ENCODE peak calls at places on chromosomes 13 and 19, in five cellular contexts. H is spleen, L is pancreas, P is esophagus squamous epithelium, I is colonic mucosa. D is an unnamed sample.

GRCh38 chr13:50846861-50847475 is 3.5 kb upstream of the DLEU7 start:
- DNase-seq in I (no peak), P (no peak), L (no peak), H (no peak), D (no peak)

GRCh38 chr19:1315470-1316166 is 29.9 kb downstream of the EFNA2 start:
- DNase-seq in I (peak; percentile 73), L (peak; percentile 41), P (no peak), H (peak; percentile 81), D (peak; percentile 63)

GRCh38 chr13:19984430-19985218 is 26.1 kb downstream of the ZMYM2 start:
- DNase-seq in I (no peak), P (no peak), L (no peak), H (no peak), D (no peak)

GRCh38 chr19:8120636-8121480 is 28.5 kb downstream of the FBN3 start:
- DNase-seq in H (no peak), I (no peak), L (no peak), P (no peak), D (no peak)

GRCh38 chr19:33622809-33623511 is 1.2 kb downstream of the CHST8 start:
- DNase-seq in I (no peak), P (no peak), L (no peak), H (no peak), D (no peak)

GRCh38 chr19:14149509-14149994 is 13.2 kb upstream of the ASF1B start:
- DNase-seq in P (no peak), I (peak; percentile 80), L (no peak), H (peak; percentile 87), D (peak; percentile 63)

GRCh38 chr19:15304140-15304705 is 28.1 kb downstream of the BRD4 start:
- DNase-seq in L (no peak), I (no peak), H (no peak), P (no peak), D (no peak)

GRCh38 chr13:97727991-97728390 is 225.5 kb upstream of the IPO5 start:
- DNase-seq in H (no peak), I (no peak), P (no peak), L (no peak), D (no peak)

GRCh38 chr13:37001921-37002250 is 1.3 kb downstream of the EXOSC8 start:
- DNase-seq in L (no peak), P (no peak), H (no peak), I (no peak), D (no peak)

GRCh38 chr19:4929186-4929585 is 19.9 kb downstream of the UHRF1 start:
- DNase-seq in L (no peak), I (no peak), P (no peak), H (no peak), D (peak; percentile 78)

GRCh38 chr19:47615714-47616113 is 6.8 kb downstream of the BICRA start:
- DNase-seq in H (no peak), P (no peak), I (no peak), L (no peak), D (peak; percentile 70)

GRCh38 chr19:37946132-37946531 is 39.1 kb downstream of the SIPA1L3 start:
- DNase-seq in I (no peak), P (no peak), H (peak; percentile 17), L (no peak), D (no peak)

GRCh38 chr13:75869981-75870380 is 233.9 kb downstream of the LMO7 start:
- DNase-seq in P (no peak), H (no peak), I (no peak), L (no peak), D (no peak)

GRCh38 chr19:10408511-10409291 is 5.4 kb upstream of the CDC37 start:
- DNase-seq in I (no peak), L (peak; percentile 60), H (peak; percentile 92), P (no peak), D (no peak)

GRCh38 chr19:10288662-10289166 is 1.0 kb upstream of the ICAM5 start:
- DNase-seq in L (no peak), P (no peak), I (peak; percentile 72), H (no peak), D (no peak)

GRCh38 chr13:44306401-44307192 is 67.0 kb upstream of the SERP2 start:
- DNase-seq in P (no peak), I (peak; percentile 58), L (no peak), H (no peak), D (no peak)

GRCh38 chr13:37074703-37075102 is 15.2 kb upstream of the SUPT20H start:
- DNase-seq in I (no peak), H (no peak), L (no peak), P (no peak), D (no peak)

GRCh38 chr19:31548941-31549340 is 199.7 kb upstream of the TSHZ3 start:
- DNase-seq in H (no peak), P (no peak), L (no peak), I (no peak), D (no peak)

GRCh38 chr13:111458739-111459138 is 138.3 kb downstream of the TEX29 start:
- DNase-seq in I (no peak), P (no peak), H (no peak), L (no peak), D (peak; percentile 13)

GRCh38 chr13:111462221-111462764 is 141.9 kb downstream of the TEX29 start:
- DNase-seq in P (no peak), I (no peak), H (no peak), L (no peak), D (no peak)

GRCh38 chr13:111461445-111462149 is 141.2 kb downstream of the TEX29 start:
- DNase-seq in H (no peak), L (no peak), I (no peak), P (no peak), D (peak; percentile 18)

GRCh38 chr13:111459803-111460547 is 139.5 kb downstream of the TEX29 start:
- DNase-seq in I (no peak), H (no peak), L (no peak), P (no peak), D (no peak)

DNA sequence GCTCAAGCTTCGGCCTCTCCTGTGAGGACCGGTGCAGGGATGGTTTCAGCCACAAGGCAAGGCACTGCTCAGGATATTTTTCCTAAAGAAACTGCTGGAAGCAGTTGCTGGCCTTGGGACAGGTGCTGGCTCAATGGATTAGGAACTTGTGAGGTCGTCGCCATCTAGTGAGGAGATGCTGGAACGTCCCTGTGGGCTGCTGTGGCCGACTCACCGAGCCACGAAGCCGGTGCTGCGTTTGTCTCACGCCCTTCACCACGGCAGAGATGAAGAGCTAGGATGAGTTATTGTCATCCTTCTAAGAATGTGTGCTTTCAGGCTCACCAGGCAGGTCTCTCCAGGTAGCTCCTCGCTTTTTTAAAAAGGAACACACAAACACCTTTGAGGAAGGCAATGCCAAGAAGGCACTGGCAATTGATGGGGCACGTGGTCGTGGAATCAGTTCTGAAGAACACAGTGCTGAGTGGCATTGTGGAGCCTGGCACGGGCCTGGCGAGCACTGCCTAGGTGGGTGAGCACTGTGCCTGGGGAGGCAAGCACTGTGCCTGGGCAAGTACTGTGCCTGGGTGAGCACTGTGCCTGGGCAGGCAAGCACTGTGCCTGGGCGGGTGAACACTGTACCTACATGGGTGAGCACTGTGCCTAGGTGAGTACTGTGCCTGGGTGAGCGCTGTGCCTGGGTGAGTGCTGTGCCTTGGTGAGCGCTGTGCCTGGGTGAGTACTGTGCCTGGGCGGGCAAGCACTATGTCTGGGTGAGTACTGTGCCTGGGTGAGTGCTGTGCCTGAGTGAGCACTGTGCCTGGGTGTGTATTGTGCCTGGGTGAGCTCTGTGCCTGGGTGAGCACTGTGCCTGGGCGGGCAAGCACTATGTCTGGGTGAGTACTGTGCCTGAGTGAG is 140.4 kb downstream of the TEX29 start:
- DNase-seq in H (no peak), I (no peak), L (no peak), P (no peak), D (peak; percentile 74)
- TF ChIP-seq CTCF in H (no peak), I (no peak), L (no peak), P (no peak), D (peak; percentile 64)

DNA sequence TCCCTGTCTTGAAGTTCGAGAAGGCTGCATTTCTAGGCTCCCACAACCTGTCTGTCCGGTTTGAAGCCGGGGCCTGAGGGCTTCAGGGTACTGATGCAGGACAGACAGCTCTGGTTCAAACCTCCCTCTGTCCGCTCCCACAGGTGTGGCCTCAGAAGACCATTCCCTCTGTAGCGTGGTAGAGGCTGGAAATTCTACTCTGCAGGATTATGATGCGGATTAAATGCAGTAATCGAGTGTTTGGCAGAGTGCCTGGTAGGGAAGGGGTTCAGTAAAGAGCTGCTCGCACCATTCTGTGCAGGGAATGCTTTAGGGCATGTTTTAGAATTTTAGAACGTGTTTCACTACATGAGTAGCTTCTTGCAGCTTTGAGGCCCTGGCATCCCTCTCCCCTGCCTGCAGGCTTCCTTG is 30.5 kb downstream of the PPP1R37 start:
- DNase-seq in L (no peak), H (no peak), I (no peak), P (no peak), D (no peak)
- H3K27ac ChIP-seq in L (no peak overlapping the region), H (no peak overlapping the region), I (no peak overlapping the region), P (no peak overlapping the region), D (no peak overlapping the region)

GRCh38 chr19:49473868-49474544 is at the start of gene FLT3LG:
- DNase-seq in L (peak; percentile 69), P (no peak), H (peak; percentile 95), I (peak; percentile 77), D (peak; percentile 59)
- H3K4me3 ChIP-seq in L (peak within 1 kb of the TSS; percentile 45), P (peak within 1 kb of the TSS; percentile 86), H (peak within 1 kb of the TSS; percentile 52), I (peak within 1 kb of the TSS; percentile 30), D (peak within 1 kb of the TSS; percentile 84)

DNA sequence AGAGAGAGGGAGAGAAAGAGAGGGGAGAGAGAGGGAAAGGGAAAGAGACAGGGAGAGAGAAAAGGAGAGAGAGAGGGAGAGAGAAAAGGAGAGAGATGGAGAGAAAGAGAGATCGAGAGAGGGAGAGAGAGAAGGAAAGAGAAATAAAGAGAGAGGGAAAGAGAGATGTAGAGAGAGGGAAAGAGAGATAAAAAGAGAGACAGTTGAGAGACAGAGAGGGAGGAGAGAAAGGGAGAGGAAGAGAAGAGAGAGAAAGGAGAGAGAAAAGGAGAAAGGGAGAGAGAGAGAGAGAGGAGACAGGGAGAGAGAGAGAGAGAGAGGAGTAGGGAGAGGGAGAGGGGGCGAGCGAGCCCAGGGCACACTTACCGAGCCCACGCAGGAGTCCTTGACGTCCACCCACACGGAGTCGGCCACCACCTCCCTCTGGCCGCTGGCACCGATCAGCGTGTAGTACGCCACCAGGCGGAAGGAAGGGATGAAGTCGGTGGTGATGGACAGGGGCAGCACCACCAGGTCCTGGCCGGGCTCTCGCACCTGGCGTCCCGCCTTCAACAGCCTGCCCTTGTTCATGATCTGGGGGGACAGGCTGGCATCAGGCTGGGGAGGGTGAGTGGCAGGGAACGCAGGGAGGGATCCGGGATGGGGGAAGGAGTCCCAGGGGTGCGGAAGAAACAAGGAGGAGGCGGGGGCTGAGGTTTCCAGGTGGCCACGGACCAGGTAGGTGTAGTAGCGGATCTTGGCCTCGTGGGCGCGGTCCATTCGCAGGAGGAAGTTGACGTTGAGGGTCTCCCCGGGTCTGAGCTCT is 10.0 kb downstream of the C3 start:
- DNase-seq in I (no peak), L (no peak), P (no peak), H (peak; percentile 74), D (no peak)
- TF ChIP-seq CTCF in I (no peak), L (no peak), P (no peak), H (no peak), D (no peak)

D was measured in dorsolateral prefrontal cortex.